ENCODE peak calls at places on chromosome 9, in five cellular contexts. Q is CD8-positive, alpha-beta T cell; Z is Peyer's patch; E is esophagus squamous epithelium; R is neural progenitor cell. B is an unnamed sample.

GRCh38 chr9:134321957-134322741 is 4.1 kb upstream of the RXRA start:
- DNase-seq in Q (no peak), E (no peak), Z (no peak), R (no peak), B (no peak)

GRCh38 chr9:20697021-20697719 is 13.1 kb downstream of the FOCAD start:
- DNase-seq in R (no peak), E (no peak), Z (no peak), Q (no peak), B (no peak)

GRCh38 chr9:21395778-21396717 is 10.8 kb upstream of the IFNA2 start:
- DNase-seq in Z (peak), R (peak), E (no peak), Q (peak), B (no peak)

GRCh38 chr9:98899399-98900056 is 44.2 kb upstream of the COL15A1 start:
- DNase-seq in Z (no peak), Q (no peak), R (no peak), E (no peak), B (no peak)

GRCh38 chr9:83433841-83434240 is 104.4 kb downstream of the FRMD3 start:
- DNase-seq in Z (no peak), R (no peak), E (no peak), Q (no peak), B (peak)

GRCh38 chr9:130027533-130028370 is 15.2 kb downstream of the FNBP1 start:
- DNase-seq in Z (no peak), E (no peak), R (no peak), Q (no peak), B (no peak)

GRCh38 chr9:30758726-30759446 is 1625.6 kb upstream of the ACO1 start:
- DNase-seq in R (no peak), Z (no peak), E (no peak), Q (no peak), B (no peak)

GRCh38 chr9:98607787-98608186 is 100.9 kb downstream of the GABBR2 start:
- DNase-seq in Z (no peak), Q (no peak), R (no peak), E (no peak), B (no peak)

GRCh38 chr9:2234371-2234893 is 219.3 kb downstream of the SMARCA2 start:
- DNase-seq in R (no peak), Q (no peak), Z (no peak), E (no peak), B (no peak)

GRCh38 chr9:127567119-127567897 is 44.8 kb upstream of the STXBP1 start:
- DNase-seq in Z (no peak), E (no peak), Q (no peak), R (peak), B (no peak)

GRCh38 chr9:3240651-3241268 is 285.0 kb downstream of the RFX3 start:
- DNase-seq in E (no peak), Z (peak), Q (peak), R (peak), B (peak)

GRCh38 chr9:88971131-88971960 is 19.9 kb upstream of the S1PR3 start:
- DNase-seq in Z (no peak), Q (no peak), E (no peak), R (peak), B (no peak)

GRCh38 chr9:120735415-120736126 is 21.3 kb upstream of the MEGF9 start:
- DNase-seq in E (no peak), R (no peak), Q (no peak), Z (peak), B (peak)

GRCh38 chr9:34558911-34559615 is 30.5 kb downstream of the CNTFR start:
- DNase-seq in Z (no peak), E (no peak), R (no peak), Q (no peak), B (no peak)

GRCh38 chr9:557601-558201 is 283.8 kb upstream of the DMRT1 start:
- DNase-seq in Z (no peak), R (peak), E (no peak), Q (no peak), B (no peak)

GRCh38 chr9:126009047-126009446 is 261.9 kb downstream of the PBX3 start:
- DNase-seq in Z (no peak), E (no peak), R (no peak), Q (no peak), B (peak)
- TF ChIP-seq CTCF in Z (no peak), E (peak), R (peak), Q (no peak), B (no peak)

GRCh38 chr9:33264473-33265177 is at the start of the genes BAG1 and CHMP5:
- DNase-seq in E (peak), Q (peak), Z (peak), R (peak), B (peak)
- H3K27ac ChIP-seq in E (peak), Q (peak), Z (peak), R (no peak), B (peak)

GRCh38 chr9:79769476-79770275 is 197.9 kb downstream of the TLE4 start:
- DNase-seq in R (no peak), Q (no peak), Z (no peak), E (no peak), B (no peak)
- TF ChIP-seq CTCF in R (no peak), Q (no peak), Z (no peak), E (no peak), B (no peak)

GRCh38 chr9:116190595-116190994 is 37.0 kb downstream of the PAPPA start:
- DNase-seq in R (no peak), Z (no peak), Q (no peak), E (no peak), B (no peak)

GRCh38 chr9:116190997-116191396 is 37.4 kb downstream of the PAPPA start:
- DNase-seq in Z (no peak), R (no peak), Q (no peak), E (no peak), B (no peak)

GRCh38 chr9:116191757-116192415 is 38.3 kb downstream of the PAPPA start:
- DNase-seq in E (no peak), Q (no peak), Z (no peak), R (peak), B (no peak)

GRCh38 chr9:116196806-116197205 is 43.2 kb downstream of the PAPPA start:
- DNase-seq in E (no peak), R (no peak), Q (no peak), Z (no peak), B (no peak)

GRCh38 chr9:116193636-116194035 is 40.0 kb downstream of the PAPPA start:
- DNase-seq in E (no peak), Z (no peak), R (no peak), Q (no peak), B (no peak)
- H3K27ac ChIP-seq in E (no peak), Z (no peak), R (no peak), Q (no peak), B (no peak)

GRCh38 chr9:92406506-92406905 is 2.1 kb upstream of the OGN start:
- DNase-seq in E (peak), Q (peak), Z (peak), R (no peak), B (peak)
- TF ChIP-seq CTCF in E (no peak), Q (no peak), Z (no peak), R (no peak), B (no peak)